ENCODE peak calls at places on chromosomes 1 and 21, in four cellular contexts. G, K, O and P are unnamed samples.

GRCh38 chr1:36872858-36873257 is 161.5 kb downstream of the GRIK3 start:
- DNase-seq in G (no peak), K (peak), O (no peak), P (no peak)

GRCh38 chr1:62875676-62876075 is 91.7 kb downstream of the ATG4C start:
- DNase-seq in K (no peak), O (no peak), G (no peak), P (no peak)

GRCh38 chr1:50181027-50181663 is 72.4 kb downstream of the ELAVL4 start:
- DNase-seq in G (peak), O (no peak), K (no peak), P (no peak)

GRCh38 chr1:192639607-192640368 is 3.8 kb downstream of the RGS13 start:
- DNase-seq in G (no peak), K (no peak), O (peak), P (no peak)

GRCh38 chr1:63322944-63323865 is 838 bp downstream of the FOXD3 start:
- DNase-seq in O (no peak), K (peak), G (no peak), P (no peak)

GRCh38 chr1:232634086-232634485 is 4.2 kb upstream of the SIPA1L2 start:
- DNase-seq in G (no peak), O (no peak), K (peak), P (peak)

GRCh38 chr1:32775640-32776337 is 41.4 kb downstream of the YARS1 start:
- DNase-seq in K (no peak), G (no peak), O (no peak), P (no peak)

GRCh38 chr1:93605812-93606512 is 75.7 kb downstream of the BCAR3 start:
- DNase-seq in O (no peak), G (peak), K (peak), P (no peak)

GRCh38 chr1:40038693-40039092 is 1.8 kb upstream of the CAP1 start:
- DNase-seq in O (no peak), G (no peak), K (no peak), P (no peak)

GRCh38 chr21:33394260-33394659 is 9.0 kb upstream of the IFNGR2 start:
- DNase-seq in K (peak), O (no peak), G (peak), P (no peak)

GRCh38 chr1:153552335-153552734 is 3.3 kb upstream of the S100A3 start:
- DNase-seq in O (no peak), K (no peak), G (no peak), P (peak)

GRCh38 chr1:205488074-205488723 is 16.3 kb upstream of the CDK18 start:
- DNase-seq in G (peak), O (peak), K (peak), P (no peak)

GRCh38 chr1:156119503-156120209 is 5.1 kb downstream of the LMNA start:
- DNase-seq in O (no peak), G (peak), K (peak), P (no peak)

GRCh38 chr1:25848531-25848930 is 10.7 kb downstream of the AUNIP start:
- DNase-seq in K (no peak), G (no peak), O (no peak), P (no peak)

GRCh38 chr1:205188132-205188531 is 23.4 kb downstream of the DSTYK start:
- DNase-seq in O (no peak), G (no peak), K (no peak), P (no peak)

GRCh38 chr1:201119206-201119814 is 7.1 kb upstream of the CACNA1S start:
- DNase-seq in G (peak), O (peak), K (no peak), P (no peak)

GRCh38 chr1:209335090-209335692 is 248.3 kb upstream of the CAMK1G start:
- DNase-seq in K (no peak), O (peak), G (no peak), P (no peak)

GRCh38 chr1:89322402-89322801 is 41.5 kb upstream of the GBP6 start:
- DNase-seq in O (no peak), K (no peak), G (no peak), P (no peak)

GRCh38 chr1:229769006-229769405 is 143.0 kb downstream of the URB2 start:
- DNase-seq in O (no peak), K (no peak), G (no peak), P (no peak)

DNA sequence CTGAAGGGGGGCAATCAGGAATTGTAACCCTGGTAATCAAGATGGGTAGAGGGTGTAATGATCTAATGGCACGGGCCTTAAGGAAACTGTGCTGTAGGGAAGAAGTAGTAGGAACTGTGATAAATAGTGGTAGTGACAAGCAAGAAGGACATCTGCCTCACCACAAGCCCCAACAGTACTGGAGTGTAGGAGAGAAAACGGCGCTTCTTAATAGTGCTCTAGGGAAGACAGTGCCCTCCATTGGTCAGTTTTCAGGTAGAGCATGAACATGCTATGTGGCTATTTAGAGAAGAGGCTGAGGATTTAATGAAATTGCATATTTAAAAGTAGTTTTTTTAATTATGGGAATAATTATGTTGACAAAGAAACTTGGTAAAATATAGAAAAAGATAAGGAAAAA is 32.2 kb downstream of the SLC30A7 start:
- DNase-seq in K (no peak), O (no peak), G (no peak), P (no peak)
- H3K27ac ChIP-seq in K (no peak), O (no peak), G (no peak), P (no peak)

GRCh38 chr21:34534522-34534921 is 22.5 kb upstream of the KCNE1 start:
- DNase-seq in G (peak), O (no peak), K (no peak), P (no peak)

GRCh38 chr21:34536820-34537219 is 24.8 kb upstream of the KCNE1 start:
- DNase-seq in G (no peak), K (no peak), O (no peak), P (no peak)

GRCh38 chr21:34536311-34536710 is 24.3 kb upstream of the KCNE1 start:
- DNase-seq in G (no peak), O (no peak), K (no peak), P (no peak)

GRCh38 chr21:34533938-34534337 is 21.9 kb upstream of the KCNE1 start:
- DNase-seq in G (no peak), O (no peak), K (no peak), P (no peak)

GRCh38 chr21:34535886-34536285 is 23.9 kb upstream of the KCNE1 start:
- DNase-seq in K (no peak), O (no peak), G (no peak), P (no peak)
- H3K27ac ChIP-seq in K (no peak), O (no peak), G (no peak), P (no peak)

GRCh38 chr1:181104042-181104789 is 15.7 kb downstream of the IER5 start:
- DNase-seq in K (no peak), G (no peak), O (no peak), P (no peak)

GRCh38 chr1:181100924-181101323 is 12.4 kb downstream of the IER5 start:
- DNase-seq in K (no peak), G (no peak), O (no peak), P (no peak)

GRCh38 chr1:181103404-181103803 is 14.9 kb downstream of the IER5 start:
- DNase-seq in O (no peak), K (no peak), G (peak), P (no peak)

GRCh38 chr1:181101581-181102226 is 13.2 kb downstream of the IER5 start:
- DNase-seq in O (no peak), K (no peak), G (no peak), P (no peak)

GRCh38 chr1:181102841-181103240 is 14.3 kb downstream of the IER5 start:
- DNase-seq in G (no peak), K (no peak), O (no peak), P (no peak)
- H3K27ac ChIP-seq in G (no peak), K (no peak), O (no peak), P (no peak)

DNA sequence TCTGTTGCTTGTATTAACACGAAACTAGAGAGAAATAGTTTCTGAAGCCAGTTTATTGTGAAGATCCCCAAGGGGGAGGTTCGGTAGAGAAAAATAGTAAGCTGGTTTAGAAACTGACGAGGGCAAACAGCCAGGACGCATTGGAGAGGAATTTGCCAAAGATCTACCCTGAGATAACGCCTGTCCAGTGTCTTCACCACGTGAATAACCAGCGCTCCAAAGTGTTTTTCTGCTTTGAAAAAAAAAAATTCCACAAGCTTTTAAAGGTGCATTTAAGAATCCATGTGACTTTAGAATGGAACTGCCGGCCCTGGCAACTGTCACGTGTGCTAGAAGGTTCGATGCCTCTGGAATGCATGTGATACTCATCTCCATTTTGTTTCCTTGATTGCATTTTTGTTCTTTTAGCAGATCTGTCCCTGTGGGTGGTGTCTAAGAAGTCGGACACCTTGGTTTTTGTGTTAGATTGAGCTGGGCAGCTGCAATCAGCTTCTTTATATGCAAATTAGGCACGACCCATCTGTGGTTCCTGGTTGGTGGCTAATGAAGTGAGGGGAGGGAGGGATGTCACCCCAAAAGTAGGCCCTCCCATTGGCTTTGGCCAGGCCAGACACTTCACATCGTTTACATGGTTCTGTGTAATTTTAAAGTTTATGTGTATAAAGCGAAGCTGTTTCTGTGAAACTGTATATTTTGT is 1.3 kb upstream of the THAP3 start:
- DNase-seq in G (no peak), K (no peak), O (no peak), P (no peak)
- H3K27ac ChIP-seq in G (no peak), K (peak), O (peak), P (no peak)

GRCh38 chr1:196075621-196076020 is 532.6 kb downstream of the KCNT2 start:
- DNase-seq in O (no peak), G (no peak), K (no peak), P (no peak)
- H3K27ac ChIP-seq in O (no peak), G (no peak), K (no peak), P (no peak)

GRCh38 chr1:223748773-223749733 is 36.7 kb downstream of the CAPN2 start:
- DNase-seq in O (no peak), G (peak), K (peak), P (peak)

GRCh38 chr1:223750730-223751572 is 38.6 kb downstream of the CAPN2 start:
- DNase-seq in G (no peak), O (no peak), K (no peak), P (no peak)

GRCh38 chr1:223748405-223748772 is 36.0 kb downstream of the CAPN2 start:
- DNase-seq in K (no peak), O (no peak), G (no peak), P (no peak)

GRCh38 chr1:223745731-223746130 is 33.4 kb downstream of the CAPN2 start:
- DNase-seq in O (no peak), G (no peak), K (no peak), P (no peak)

GRCh38 chr1:223747838-223748335 is 35.5 kb downstream of the CAPN2 start:
- DNase-seq in K (no peak), G (peak), O (no peak), P (no peak)
- H3K27ac ChIP-seq in K (peak), G (peak), O (no peak), P (peak)